ENCODE peak calls at places on chromosomes 3 and 15, in five cellular contexts. Y is neural progenitor cell, J is GM23338, T is PC-3, Z is hepatocyte. C is an unnamed sample.
A peak's percentile ranks its signal among the peaks of the same experiment; 100 is the strongest.

GRCh38 chr3:4745240-4745620 is 234.0 kb upstream of the BHLHE40 start:
- DNase-seq in Y (no peak), J (no peak), T (no peak), Z (no peak), C (no peak)

GRCh38 chr15:56765252-56765651 is 31.9 kb upstream of the ZNF280D start:
- DNase-seq in Y (no peak), J (no peak), T (peak; percentile 62), Z (peak; percentile 13), C (peak; percentile 47)

GRCh38 chr15:77517579-77517978 is 96.9 kb downstream of the HMG20A start:
- DNase-seq in Y (no peak), J (no peak), T (no peak), Z (no peak), C (no peak)

GRCh38 chr3:113620091-113620490 is 76.4 kb downstream of the USF3 start:
- DNase-seq in Y (no peak), J (no peak), T (no peak), Z (no peak), C (no peak)

GRCh38 chr3:8743911-8744310 is 10.3 kb downstream of the CAV3 start:
- DNase-seq in Y (no peak), J (no peak), T (no peak), Z (no peak), C (no peak)

GRCh38 chr3:8560608-8561007 is 59.0 kb downstream of the LMCD1 start:
- DNase-seq in Y (no peak), J (no peak), T (no peak), Z (peak; percentile 47), C (no peak)

GRCh38 chr3:147669076-147669475 is 259.9 kb downstream of the ZIC1 start:
- DNase-seq in Y (peak; percentile 34), J (no peak), T (no peak), Z (no peak), C (no peak)

GRCh38 chr15:81893182-81893833 is 152.5 kb downstream of the MEX3B start:
- DNase-seq in Y (no peak), J (no peak), T (no peak), Z (no peak), C (no peak)

GRCh38 chr15:81211376-81211775 is 14.7 kb downstream of the IL16 start:
- DNase-seq in Y (no peak), J (no peak), T (no peak), Z (no peak), C (no peak)

GRCh38 chr3:138849541-138849940 is 14.8 kb upstream of the PIK3CB start:
- DNase-seq in Y (peak; percentile 11), J (peak; percentile 41), T (no peak), Z (no peak), C (no peak)

GRCh38 chr15:93968773-93969172 is 262.6 kb upstream of the MCTP2 start:
- DNase-seq in Y (no peak), J (no peak), T (no peak), Z (no peak), C (no peak)

GRCh38 chr15:49808341-49808740 is 187.5 kb downstream of the DTWD1 start:
- DNase-seq in Y (no peak), J (no peak), T (no peak), Z (no peak), C (no peak)

GRCh38 chr3:196124608-196125007 is 42.7 kb upstream of the TFRC start:
- DNase-seq in Y (no peak), J (no peak), T (no peak), Z (no peak), C (no peak)

GRCh38 chr3:175326041-175326440 is 466.9 kb downstream of the NAALADL2 start:
- DNase-seq in Y (no peak), J (no peak), T (no peak), Z (no peak), C (no peak)

GRCh38 chr15:29105151-29105785 is 164.4 kb downstream of the NSMCE3 start:
- DNase-seq in Y (no peak), J (no peak), T (no peak), Z (no peak), C (no peak)

GRCh38 chr3:94036909-94037507 is 8.6 kb upstream of the STX19 start:
- DNase-seq in Y (peak; percentile 41), J (peak; percentile 73), T (peak; percentile 84), Z (peak; percentile 7), C (no peak)

GRCh38 chr3:23079976-23080375 is 123.2 kb upstream of the UBE2E2 start:
- DNase-seq in Y (no peak), J (peak; percentile 17), T (peak; percentile 86), Z (peak; percentile 49), C (no peak)

GRCh38 chr3:123907720-123908119 is 23.6 kb upstream of the MYLK start:
- DNase-seq in Y (no peak), J (peak; percentile 56), T (no peak), Z (no peak), C (no peak)

GRCh38 chr3:43366466-43366865 is 80.1 kb downstream of the SNRK start:
- DNase-seq in Y (no peak), J (no peak), T (no peak), Z (no peak), C (no peak)

GRCh38 chr3:171095063-171095462 is 68.5 kb upstream of the SLC2A2 start:
- DNase-seq in Y (peak; percentile 22), J (peak; percentile 40), T (no peak), Z (no peak), C (no peak)

GRCh38 chr15:67652586-67652985 is 110.1 kb downstream of the MAP2K5 start:
- DNase-seq in Y (no peak), J (no peak), T (no peak), Z (no peak), C (no peak)

GRCh38 chr3:151439652-151440125 is 21.2 kb downstream of the IGSF10 start:
- DNase-seq in Y (peak; percentile 62), J (peak; percentile 69), T (peak; percentile 94), Z (peak; percentile 80), C (peak; percentile 20)

GRCh38 chr3:129535075-129535474 is 6.6 kb downstream of the RHO start:
- DNase-seq in Y (no peak), J (no peak), T (no peak), Z (no peak), C (no peak)

GRCh38 chr3:101484805-101485620 is 28.0 kb downstream of the SENP7 start:
- DNase-seq in Y (no peak), J (no peak), T (peak; percentile 28), Z (peak; percentile 8), C (no peak)

GRCh38 chr3:102053375-102053989 is 204.2 kb downstream of the NFKBIZ start:
- DNase-seq in Y (no peak), J (no peak), T (peak; percentile 80), Z (no peak), C (no peak)

GRCh38 chr3:185825639-185826481 is 1.0 kb upstream of the IGF2BP2 start:
- DNase-seq in Y (peak; percentile 72), J (peak; percentile 85), T (peak; percentile 64), Z (peak; percentile 66), C (no peak)

GRCh38 chr3:46087871-46088270 is 60.6 kb upstream of the XCR1 start:
- DNase-seq in Y (no peak), J (peak; percentile 11), T (peak; percentile 68), Z (peak; percentile 31), C (peak; percentile 33)

GRCh38 chr3:46091971-46092703 is 64.9 kb upstream of the XCR1 start:
- DNase-seq in Y (no peak), J (no peak), T (no peak), Z (no peak), C (no peak)

GRCh38 chr3:46089237-46090011 is 62.1 kb upstream of the XCR1 start:
- DNase-seq in Y (no peak), J (no peak), T (peak; percentile 88), Z (peak; percentile 45), C (no peak)

GRCh38 chr3:46091046-46091445 is 63.8 kb upstream of the XCR1 start:
- DNase-seq in Y (no peak), J (no peak), T (no peak), Z (no peak), C (no peak)

DNA sequence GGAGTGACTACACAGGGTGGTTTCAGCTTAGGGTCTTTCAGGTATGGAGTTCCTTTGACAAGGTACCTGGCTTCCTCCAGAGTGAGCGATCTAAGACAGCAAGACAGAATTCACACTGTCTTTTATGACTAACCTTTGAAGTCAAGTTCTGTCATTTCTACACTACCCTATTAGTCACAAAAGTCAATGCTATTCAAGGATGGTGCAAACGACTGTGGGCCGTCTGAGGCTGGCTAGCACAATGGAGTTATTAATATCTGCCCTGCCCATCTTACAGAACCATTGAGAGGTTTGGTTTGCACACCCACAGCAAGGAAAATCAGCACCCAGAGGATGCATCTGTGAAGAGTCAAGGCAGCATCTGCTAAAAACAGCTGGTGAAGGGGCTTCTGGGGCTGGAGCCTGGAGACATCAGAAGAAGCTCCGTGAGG is 62.9 kb upstream of the XCR1 start:
- DNase-seq in Y (no peak), J (no peak), T (peak; percentile 72), Z (no peak), C (no peak)
- H3K4me1 ChIP-seq in Y (no peaks in the 10 kb centered on the region), J (no peaks in the 10 kb centered on the region), T (peaks cover 21% of the 10 kb centered on the region), Z (no peaks in the 10 kb centered on the region), C (peaks cover 37% of the 10 kb centered on the region)

DNA sequence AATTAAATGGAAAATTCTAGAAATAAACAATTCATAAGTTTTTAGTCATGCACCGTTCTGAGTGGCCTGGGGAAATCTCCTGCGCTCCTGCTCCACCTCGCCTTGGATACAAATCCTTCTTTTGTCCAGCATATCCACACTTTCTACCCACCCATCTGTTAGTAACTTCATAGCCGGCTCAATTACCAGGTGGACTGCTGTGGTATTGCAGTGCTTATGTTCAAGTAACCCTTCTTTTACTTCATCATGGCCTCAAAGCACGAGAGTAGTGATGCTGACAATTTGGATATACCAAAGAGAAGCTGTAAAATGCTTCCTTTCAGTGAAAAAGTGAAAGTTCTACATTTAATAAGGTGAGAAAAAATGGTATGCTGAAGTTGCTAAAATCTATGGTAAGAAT is 142.3 kb upstream of the CHL1 start:
- DNase-seq in Y (no peak), J (peak; percentile 34), T (no peak), Z (no peak), C (no peak)
- TF ChIP-seq CTCF in Y (no peak), J (no peak), T (no peak), Z (no peak), C (no peak)

DNA sequence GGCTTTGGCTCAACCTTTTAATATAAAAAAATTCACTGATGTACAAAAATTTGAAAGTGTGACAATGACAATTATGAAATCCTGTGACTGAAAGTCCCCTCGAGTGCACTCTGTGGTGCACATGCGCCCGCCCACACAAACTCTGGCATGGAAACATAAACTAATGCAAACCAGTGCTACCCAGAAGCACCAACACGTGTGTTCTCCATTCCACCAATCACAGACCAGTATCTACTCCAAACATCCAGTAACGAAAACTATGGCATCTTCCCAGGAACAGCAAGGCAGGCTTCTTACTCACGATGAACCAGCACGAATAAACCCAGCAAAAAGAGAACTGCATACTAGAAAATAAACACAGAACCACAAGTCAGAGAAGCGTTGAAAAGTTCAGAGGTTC is 11.7 kb upstream of the NMB start:
- DNase-seq in Y (no peak), J (no peak), T (no peak), Z (no peak), C (no peak)
- H2AFZ ChIP-seq in Y (no peak overlapping the region), J (no peak overlapping the region), T (no peak overlapping the region), Z (no peak overlapping the region), C (no peak overlapping the region)

GRCh38 chr15:62568004-62568403 is 402.9 kb upstream of the C2CD4B start:
- DNase-seq in Y (no peak), J (no peak), T (no peak), Z (no peak), C (no peak)

GRCh38 chr15:62566248-62566647 is 401.2 kb upstream of the C2CD4B start:
- DNase-seq in Y (peak; percentile 13), J (no peak), T (peak; percentile 35), Z (no peak), C (no peak)

GRCh38 chr15:62565620-62566019 is 400.5 kb upstream of the C2CD4B start:
- DNase-seq in Y (no peak), J (no peak), T (peak; percentile 46), Z (no peak), C (no peak)

GRCh38 chr15:62568702-62569101 is 403.6 kb upstream of the C2CD4B start:
- DNase-seq in Y (no peak), J (no peak), T (no peak), Z (no peak), C (no peak)

GRCh38 chr15:62567501-62567900 is 402.4 kb upstream of the C2CD4B start:
- DNase-seq in Y (no peak), J (no peak), T (no peak), Z (no peak), C (no peak)
- H3K4me1 ChIP-seq in Y (peaks cover 2% of the 10 kb centered on the region), J (no peaks in the 10 kb centered on the region), T (peaks cover 33% of the 10 kb centered on the region), Z (peaks cover 33% of the 10 kb centered on the region), C (no peaks in the 10 kb centered on the region)

C was measured in DND-41.